ENCODE peak calls at places on chromosomes 2 and 18, in seven cellular contexts. One of them, this sample, is unnamed. For H3K9me3, the result is how much of the 10 kb centered on the place peaks cover.

GRCh38 chr2:101815739-101816391 is 118.4 kb downstream of the MAP4K4 start:
- DNase-seq in lower lobe of right lung: no peak
- DNase-seq in hepatocyte: no peak
- DNase-seq in cardiac muscle cell: peak
- DNase-seq in K562: no peak
- DNase-seq in WERI-Rb-1: no peak
- DNase-seq in right cardiac atrium: no peak
- DNase-seq in this sample: no peak

GRCh38 chr2:222318026-222318711 is 19.4 kb upstream of the PAX3 start:
- DNase-seq in lower lobe of right lung: no peak
- DNase-seq in hepatocyte: peak
- DNase-seq in cardiac muscle cell: peak
- DNase-seq in K562: no peak
- DNase-seq in WERI-Rb-1: peak
- DNase-seq in right cardiac atrium: no peak
- DNase-seq in this sample: peak

GRCh38 chr2:46145840-46146239 is 151.4 kb upstream of the EPAS1 start:
- DNase-seq in lower lobe of right lung: no peak
- DNase-seq in hepatocyte: no peak
- DNase-seq in cardiac muscle cell: no peak
- DNase-seq in K562: no peak
- DNase-seq in WERI-Rb-1: no peak
- DNase-seq in right cardiac atrium: no peak
- DNase-seq in this sample: no peak

GRCh38 chr2:85788603-85789002 is 34.8 kb downstream of the ATOH8 start:
- DNase-seq in lower lobe of right lung: no peak
- DNase-seq in hepatocyte: no peak
- DNase-seq in cardiac muscle cell: no peak
- DNase-seq in K562: no peak
- DNase-seq in WERI-Rb-1: no peak
- DNase-seq in right cardiac atrium: no peak
- DNase-seq in this sample: no peak

GRCh38 chr18:75923169-75923568 is 495.7 kb upstream of the SMIM21 start:
- DNase-seq in lower lobe of right lung: peak
- DNase-seq in hepatocyte: peak
- DNase-seq in cardiac muscle cell: peak
- DNase-seq in K562: no peak
- DNase-seq in WERI-Rb-1: no peak
- DNase-seq in right cardiac atrium: peak
- DNase-seq in this sample: peak

GRCh38 chr18:44731866-44732555 is 51.3 kb downstream of the SETBP1 start:
- DNase-seq in lower lobe of right lung: no peak
- DNase-seq in hepatocyte: no peak
- DNase-seq in cardiac muscle cell: no peak
- DNase-seq in K562: no peak
- DNase-seq in WERI-Rb-1: no peak
- DNase-seq in right cardiac atrium: no peak
- DNase-seq in this sample: no peak

GRCh38 chr2:54632733-54633692 is 90.4 kb upstream of the EML6 start:
- DNase-seq in lower lobe of right lung: no peak
- DNase-seq in hepatocyte: no peak
- DNase-seq in cardiac muscle cell: peak
- DNase-seq in K562: no peak
- DNase-seq in WERI-Rb-1: no peak
- DNase-seq in right cardiac atrium: peak
- DNase-seq in this sample: no peak

GRCh38 chr2:177984739-177985138 is 87.8 kb downstream of the PDE11A start:
- DNase-seq in lower lobe of right lung: no peak
- DNase-seq in hepatocyte: peak
- DNase-seq in cardiac muscle cell: no peak
- DNase-seq in K562: no peak
- DNase-seq in WERI-Rb-1: no peak
- DNase-seq in right cardiac atrium: no peak
- DNase-seq in this sample: no peak

GRCh38 chr2:206275274-206276160 is 1.1 kb downstream of the ZDBF2 start:
- DNase-seq in lower lobe of right lung: no peak
- DNase-seq in hepatocyte: peak
- DNase-seq in cardiac muscle cell: peak
- DNase-seq in K562: no peak
- DNase-seq in WERI-Rb-1: no peak
- DNase-seq in right cardiac atrium: no peak
- DNase-seq in this sample: no peak

GRCh38 chr2:120436885-120437603 is 91.1 kb downstream of the INHBB start:
- DNase-seq in lower lobe of right lung: no peak
- DNase-seq in hepatocyte: peak
- DNase-seq in cardiac muscle cell: peak
- DNase-seq in K562: peak
- DNase-seq in WERI-Rb-1: peak
- DNase-seq in right cardiac atrium: no peak
- DNase-seq in this sample: peak

DNA sequence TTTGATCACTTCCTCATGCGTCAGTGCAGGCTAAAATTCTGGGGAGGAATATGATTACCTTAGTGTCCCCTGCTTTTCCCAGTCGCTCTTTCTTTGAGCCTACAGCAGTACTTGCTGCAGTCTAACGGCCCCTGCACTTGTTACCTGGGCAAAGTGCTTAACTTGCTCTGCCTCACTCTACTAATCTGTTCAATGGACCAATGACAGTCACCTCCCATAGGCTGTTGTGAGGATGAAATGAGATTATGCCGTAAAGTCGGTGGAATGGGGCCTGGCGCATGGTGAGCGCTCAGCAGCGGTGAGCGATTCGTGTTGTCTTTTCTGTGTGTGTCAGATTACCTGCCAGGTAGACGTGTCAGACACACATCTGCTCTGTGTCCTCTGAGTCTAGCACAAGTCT is 5.3 kb downstream of the TNS1 start:
- DNase-seq in lower lobe of right lung: no peak
- DNase-seq in hepatocyte: no peak
- DNase-seq in cardiac muscle cell: no peak
- DNase-seq in K562: no peak
- DNase-seq in WERI-Rb-1: no peak
- DNase-seq in right cardiac atrium: no peak
- DNase-seq in this sample: no peak
- H3K4me3 ChIP-seq in lower lobe of right lung: no peak
- H3K4me3 ChIP-seq in hepatocyte: no peak
- H3K4me3 ChIP-seq in cardiac muscle cell: no peak
- H3K4me3 ChIP-seq in K562: no peak
- H3K4me3 ChIP-seq in WERI-Rb-1: no peak
- H3K4me3 ChIP-seq in right cardiac atrium: no peak
- H3K4me3 ChIP-seq in this sample: no peak

GRCh38 chr18:23171581-23172156 is 36.4 kb downstream of the CABLES1 start:
- DNase-seq in lower lobe of right lung: no peak
- DNase-seq in hepatocyte: no peak
- DNase-seq in cardiac muscle cell: no peak
- DNase-seq in K562: no peak
- DNase-seq in WERI-Rb-1: no peak
- DNase-seq in right cardiac atrium: no peak
- DNase-seq in this sample: peak

GRCh38 chr18:23170137-23170536 is 34.9 kb downstream of the CABLES1 start:
- DNase-seq in lower lobe of right lung: no peak
- DNase-seq in hepatocyte: no peak
- DNase-seq in cardiac muscle cell: no peak
- DNase-seq in K562: no peak
- DNase-seq in WERI-Rb-1: no peak
- DNase-seq in right cardiac atrium: no peak
- DNase-seq in this sample: no peak

GRCh38 chr18:23166863-23167531 is 31.7 kb downstream of the CABLES1 start:
- DNase-seq in lower lobe of right lung: no peak
- DNase-seq in hepatocyte: no peak
- DNase-seq in cardiac muscle cell: peak
- DNase-seq in K562: no peak
- DNase-seq in WERI-Rb-1: no peak
- DNase-seq in right cardiac atrium: no peak
- DNase-seq in this sample: peak

GRCh38 chr18:23172981-23173380 is 37.7 kb downstream of the CABLES1 start:
- DNase-seq in lower lobe of right lung: no peak
- DNase-seq in hepatocyte: no peak
- DNase-seq in cardiac muscle cell: no peak
- DNase-seq in K562: no peak
- DNase-seq in WERI-Rb-1: no peak
- DNase-seq in right cardiac atrium: no peak
- DNase-seq in this sample: peak

GRCh38 chr18:23169683-23170082 is 34.4 kb downstream of the CABLES1 start:
- DNase-seq in lower lobe of right lung: no peak
- DNase-seq in hepatocyte: no peak
- DNase-seq in cardiac muscle cell: no peak
- DNase-seq in K562: no peak
- DNase-seq in WERI-Rb-1: no peak
- DNase-seq in right cardiac atrium: no peak
- DNase-seq in this sample: peak
- H3K9me3 ChIP-seq in lower lobe of right lung: under half
- H3K9me3 ChIP-seq in hepatocyte: under half
- H3K9me3 ChIP-seq in cardiac muscle cell: under half
- H3K9me3 ChIP-seq in K562: under half
- H3K9me3 ChIP-seq in WERI-Rb-1: under half
- H3K9me3 ChIP-seq in right cardiac atrium: under half
- H3K9me3 ChIP-seq in this sample: under half

GRCh38 chr2:234950435-234950729 is 1.4 kb upstream of the SH3BP4 start:
- DNase-seq in lower lobe of right lung: no peak
- DNase-seq in hepatocyte: no peak
- DNase-seq in cardiac muscle cell: no peak
- DNase-seq in K562: no peak
- DNase-seq in WERI-Rb-1: no peak
- DNase-seq in right cardiac atrium: no peak
- DNase-seq in this sample: no peak
- H3K4me3 ChIP-seq in lower lobe of right lung: no peak
- H3K4me3 ChIP-seq in hepatocyte: no peak
- H3K4me3 ChIP-seq in cardiac muscle cell: no peak
- H3K4me3 ChIP-seq in K562: no peak
- H3K4me3 ChIP-seq in WERI-Rb-1: no peak
- H3K4me3 ChIP-seq in right cardiac atrium: no peak
- H3K4me3 ChIP-seq in this sample: no peak

GRCh38 chr2:4168834-4169233 is 465.5 kb downstream of the DCDC2C start:
- DNase-seq in lower lobe of right lung: no peak
- DNase-seq in hepatocyte: no peak
- DNase-seq in cardiac muscle cell: no peak
- DNase-seq in K562: no peak
- DNase-seq in WERI-Rb-1: no peak
- DNase-seq in right cardiac atrium: no peak
- DNase-seq in this sample: no peak
- H3K9me3 ChIP-seq in lower lobe of right lung: under half
- H3K9me3 ChIP-seq in hepatocyte: under half
- H3K9me3 ChIP-seq in cardiac muscle cell: under half
- H3K9me3 ChIP-seq in K562: under half
- H3K9me3 ChIP-seq in WERI-Rb-1: under half
- H3K9me3 ChIP-seq in right cardiac atrium: under half
- H3K9me3 ChIP-seq in this sample: under half

DNA sequence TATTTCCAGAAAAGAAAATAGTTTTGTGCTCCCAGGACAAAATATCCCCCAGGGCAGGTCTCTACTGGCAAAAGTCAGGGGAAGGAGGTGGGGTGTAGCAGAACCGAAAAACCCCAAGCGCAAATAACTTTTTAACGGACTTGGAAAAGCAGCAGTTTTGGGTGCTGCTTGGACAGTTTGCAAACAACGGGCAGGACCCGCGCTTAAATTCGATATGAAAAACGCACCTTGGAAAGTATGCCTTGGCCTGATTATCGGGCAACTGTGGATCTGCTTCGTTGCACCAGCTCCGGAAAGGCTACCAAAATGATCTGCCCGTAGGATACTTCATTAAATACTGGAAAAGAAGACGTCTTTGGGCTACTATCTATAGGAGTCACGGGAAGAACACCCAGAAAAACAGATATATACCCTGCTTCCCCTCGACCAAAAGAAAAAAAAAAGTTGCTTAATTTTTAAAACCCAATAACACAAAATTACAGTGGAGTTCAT is 2.9 kb upstream of the KCTD1 start:
- DNase-seq in lower lobe of right lung: no peak
- DNase-seq in hepatocyte: no peak
- DNase-seq in cardiac muscle cell: no peak
- DNase-seq in K562: no peak
- DNase-seq in WERI-Rb-1: no peak
- DNase-seq in right cardiac atrium: no peak
- DNase-seq in this sample: no peak
- H3K4me3 ChIP-seq in lower lobe of right lung: peak
- H3K4me3 ChIP-seq in hepatocyte: no peak
- H3K4me3 ChIP-seq in cardiac muscle cell: peak
- H3K4me3 ChIP-seq in K562: no peak
- H3K4me3 ChIP-seq in WERI-Rb-1: no peak
- H3K4me3 ChIP-seq in right cardiac atrium: peak
- H3K4me3 ChIP-seq in this sample: peak

GRCh38 chr2:83517727-83518368 is 941.2 kb downstream of the SUCLG1 start:
- DNase-seq in lower lobe of right lung: no peak
- DNase-seq in hepatocyte: no peak
- DNase-seq in cardiac muscle cell: no peak
- DNase-seq in K562: no peak
- DNase-seq in WERI-Rb-1: peak
- DNase-seq in right cardiac atrium: no peak
- DNase-seq in this sample: peak
- H3K9me3 ChIP-seq in lower lobe of right lung: under half
- H3K9me3 ChIP-seq in hepatocyte: under half
- H3K9me3 ChIP-seq in cardiac muscle cell: under half
- H3K9me3 ChIP-seq in K562: under half
- H3K9me3 ChIP-seq in WERI-Rb-1: under half
- H3K9me3 ChIP-seq in right cardiac atrium: under half
- H3K9me3 ChIP-seq in this sample: under half

GRCh38 chr18:2657788-2658458 is 2.4 kb downstream of the SMCHD1 start:
- DNase-seq in lower lobe of right lung: no peak
- DNase-seq in hepatocyte: peak
- DNase-seq in cardiac muscle cell: peak
- DNase-seq in K562: no peak
- DNase-seq in WERI-Rb-1: no peak
- DNase-seq in right cardiac atrium: no peak
- DNase-seq in this sample: no peak
- H3K4me3 ChIP-seq in lower lobe of right lung: peak
- H3K4me3 ChIP-seq in hepatocyte: peak
- H3K4me3 ChIP-seq in cardiac muscle cell: peak
- H3K4me3 ChIP-seq in K562: peak
- H3K4me3 ChIP-seq in WERI-Rb-1: no peak
- H3K4me3 ChIP-seq in right cardiac atrium: peak
- H3K4me3 ChIP-seq in this sample: peak

GRCh38 chr2:201320257-201320656 is 36.9 kb downstream of the FLACC1 start:
- DNase-seq in lower lobe of right lung: no peak
- DNase-seq in hepatocyte: no peak
- DNase-seq in cardiac muscle cell: no peak
- DNase-seq in K562: no peak
- DNase-seq in WERI-Rb-1: no peak
- DNase-seq in right cardiac atrium: no peak
- DNase-seq in this sample: no peak
- H3K9me3 ChIP-seq in lower lobe of right lung: under half
- H3K9me3 ChIP-seq in hepatocyte: under half
- H3K9me3 ChIP-seq in cardiac muscle cell: under half
- H3K9me3 ChIP-seq in K562: under half
- H3K9me3 ChIP-seq in WERI-Rb-1: under half
- H3K9me3 ChIP-seq in right cardiac atrium: under half
- H3K9me3 ChIP-seq in this sample: under half

GRCh38 chr18:6413554-6414117 is 1.1 kb downstream of the L3MBTL4 start:
- DNase-seq in lower lobe of right lung: no peak
- DNase-seq in hepatocyte: no peak
- DNase-seq in cardiac muscle cell: no peak
- DNase-seq in K562: no peak
- DNase-seq in WERI-Rb-1: no peak
- DNase-seq in right cardiac atrium: no peak
- DNase-seq in this sample: no peak
- H3K4me3 ChIP-seq in lower lobe of right lung: peak
- H3K4me3 ChIP-seq in hepatocyte: peak
- H3K4me3 ChIP-seq in cardiac muscle cell: peak
- H3K4me3 ChIP-seq in K562: no peak
- H3K4me3 ChIP-seq in WERI-Rb-1: no peak
- H3K4me3 ChIP-seq in right cardiac atrium: peak
- H3K4me3 ChIP-seq in this sample: peak

This sample was measured in endodermal cell.